ENCODE peak calls at places on chromosome 14, in eight cellular contexts. N is NCI-H2081; Q is HT-29; C is foreskin fibroblast; K is HFFc6; I is stimulated activated CD4-positive, alpha-beta T cell treated with anti-CD3 and anti-CD28 coated beads, Interleukin-1b, Interleukin-23, amount 100 ng/mL, for 1 hour; G is anterior cingulate cortex; F is Peyer's patch. D is an unnamed sample.

GRCh38 chr14:84894254-84894653 is 635.7 kb upstream of the FLRT2 start:
- DNase-seq in G (no peak), I (no peak), C (no peak), Q (no peak), F (no peak), N (no peak), K (no peak), D (no peak)

GRCh38 chr14:26596722-26597030 is 1.2 kb downstream of the NOVA1 start:
- DNase-seq in Q (no peak), I (no peak), F (peak), G (no peak), K (no peak), N (no peak), C (no peak), D (no peak)

GRCh38 chr14:91934554-91935285 is 12.8 kb downstream of the FBLN5 start:
- DNase-seq in N (no peak), Q (no peak), I (no peak), K (no peak), G (no peak), F (no peak), C (no peak), D (no peak)

GRCh38 chr14:49134940-49135339 is 451.2 kb downstream of the RPS29 start:
- DNase-seq in F (no peak), G (no peak), I (no peak), N (no peak), C (no peak), Q (peak), K (no peak), D (no peak)

GRCh38 chr14:49893309-49894213 is 679 bp downstream of the ARF6 start:
- DNase-seq in N (peak), K (no peak), I (peak), Q (peak), C (peak), F (peak), G (no peak), D (peak)

GRCh38 chr14:61690982-61691381 is 4.3 kb upstream of the HIF1A start:
- DNase-seq in C (no peak), Q (no peak), N (no peak), G (no peak), I (no peak), F (no peak), K (no peak), D (no peak)

GRCh38 chr14:72752034-72752412 is 141.9 kb downstream of the DPF3 start:
- DNase-seq in G (no peak), F (no peak), K (no peak), N (no peak), I (no peak), Q (no peak), C (no peak), D (no peak)

GRCh38 chr14:97523936-97524335 is 726.8 kb downstream of the VRK1 start:
- DNase-seq in F (no peak), N (no peak), K (no peak), G (no peak), C (no peak), I (no peak), Q (no peak), D (no peak)

GRCh38 chr14:20652996-20653975 is 11.8 kb upstream of the OR6S1 start:
- DNase-seq in G (no peak), Q (no peak), C (peak), K (peak), N (no peak), I (peak), F (no peak), D (no peak)

GRCh38 chr14:92677087-92677668 is 71.2 kb downstream of the LGMN start:
- DNase-seq in G (no peak), I (no peak), Q (no peak), F (peak), C (no peak), N (no peak), K (no peak), D (no peak)

GRCh38 chr14:21098134-21098891 is at the start of gene ZNF219:
- DNase-seq in K (peak), I (no peak), Q (peak), C (no peak), F (peak), N (no peak), G (peak), D (peak)

GRCh38 chr14:96060161-96060933 is 21.2 kb downstream of the C14orf132 start:
- DNase-seq in N (no peak), Q (no peak), I (no peak), K (no peak), C (no peak), G (no peak), F (peak), D (no peak)

GRCh38 chr14:105333613-105334364 is 19.2 kb downstream of the PACS2 start:
- DNase-seq in G (no peak), Q (no peak), F (no peak), K (no peak), C (no peak), N (no peak), I (no peak), D (no peak)

GRCh38 chr14:33699300-33699699 is 251.6 kb downstream of the EGLN3 start:
- DNase-seq in F (no peak), G (peak), Q (no peak), C (no peak), N (no peak), K (no peak), I (no peak), D (peak)

GRCh38 chr14:105940534-105941225 is 414.3 kb downstream of the TMEM121 start:
- DNase-seq in N (no peak), Q (no peak), F (peak), K (no peak), G (no peak), C (no peak), I (no peak), D (no peak)

GRCh38 chr14:74571901-74572828 is 39.9 kb downstream of the LTBP2 start:
- DNase-seq in I (no peak), N (no peak), G (no peak), C (peak), Q (no peak), F (no peak), K (peak), D (no peak)

GRCh38 chr14:50560929-50561280 is 960 bp downstream of the ATL1 start:
- DNase-seq in G (peak), I (peak), Q (peak), K (no peak), C (peak), F (peak), N (peak), D (no peak)

D was measured in hypothalamus.